ENCODE peak calls at places on chromosomes 13 and 19, in five cellular contexts. X is stomach; T is right atrium auricular region; J is adrenal gland; C is CD4-positive, CD25-positive, alpha-beta regulatory T cell. F is an unnamed sample. For H3K27me3 and H3K4me1, the result is how much of the 10 kb centered on the place peaks cover.

GRCh38 chr13:110491869-110492268 is 69.7 kb downstream of the RAB20 start:
- DNase-seq in X (no peak), C (no peak), T (no peak), J (no peak), F (no peak)

GRCh38 chr13:53066411-53066810 is 37.8 kb downstream of the OLFM4 start:
- DNase-seq in T (no peak), X (no peak), J (no peak), C (no peak), F (no peak)

GRCh38 chr13:74270018-74270417 is 135.8 kb upstream of the KLF12 start:
- DNase-seq in C (no peak), J (no peak), X (no peak), T (no peak), F (no peak)

GRCh38 chr19:55165952-55166529 is 372 bp downstream of the DNAAF3 start:
- DNase-seq in J (peak), C (no peak), T (peak), X (peak), F (peak)

GRCh38 chr13:31209172-31209818 is 9.5 kb downstream of the B3GLCT start:
- DNase-seq in X (peak), T (peak), J (peak), C (no peak), F (peak)

GRCh38 chr19:7527516-7528191 is 5.2 kb downstream of the MCOLN1 start:
- DNase-seq in C (no peak), J (peak), T (no peak), X (no peak), F (no peak)

GRCh38 chr19:41984961-41985360 is 9.1 kb downstream of the ATP1A3 start:
- DNase-seq in J (no peak), X (no peak), T (no peak), C (no peak), F (no peak)

GRCh38 chr13:62210951-62211350 is 795.3 kb upstream of the PCDH20 start:
- DNase-seq in C (no peak), X (no peak), T (no peak), J (no peak), F (no peak)

GRCh38 chr13:21338651-21339278 is 120.3 kb downstream of the ZDHHC20 start:
- DNase-seq in C (no peak), T (no peak), X (no peak), J (no peak), F (no peak)

GRCh38 chr19:48624067-48624594 is 4.8 kb downstream of the SPHK2 start:
- DNase-seq in T (peak), X (peak), J (peak), C (peak), F (peak)

GRCh38 chr19:5642204-5642603 is 19.3 kb downstream of the SAFB start:
- DNase-seq in T (no peak), C (no peak), X (peak), J (peak), F (no peak)

GRCh38 chr13:46530084-46530935 is 22.7 kb upstream of the LRCH1 start:
- DNase-seq in J (no peak), C (no peak), T (no peak), X (no peak), F (peak)

GRCh38 chr19:56637976-56638555 is 4.9 kb upstream of the SMIM17 start:
- DNase-seq in J (peak), X (peak), C (no peak), T (peak), F (peak)

GRCh38 chr19:49019242-49019932 is 2.5 kb upstream of the LHB start:
- DNase-seq in T (no peak), C (peak), J (peak), X (peak), F (peak)

GRCh38 chr13:74866151-74866550 is 615.8 kb downstream of the TBC1D4 start:
- DNase-seq in J (no peak), X (no peak), T (no peak), C (no peak), F (no peak)

GRCh38 chr13:25771641-25772478 is 280.0 kb downstream of the SHISA2 start:
- DNase-seq in X (no peak), J (no peak), C (no peak), T (no peak), F (no peak)

GRCh38 chr13:101711307-101712025 is 259.0 kb downstream of the ITGBL1 start:
- DNase-seq in X (no peak), C (no peak), J (no peak), T (no peak), F (no peak)

GRCh38 chr13:62626771-62627170 is 1211.1 kb upstream of the PCDH20 start:
- DNase-seq in C (no peak), X (no peak), T (no peak), J (no peak), F (no peak)

GRCh38 chr19:5424192-5424973 is 30.8 kb upstream of the ZNRF4 start:
- DNase-seq in C (no peak), J (no peak), T (no peak), X (no peak), F (no peak)

GRCh38 chr19:10501971-10502523 is 1.1 kb downstream of the KEAP1 start:
- DNase-seq in T (peak), J (peak), C (no peak), X (peak), F (peak)

GRCh38 chr13:26179344-26179743 is 42.8 kb downstream of the RNF6 start:
- DNase-seq in T (no peak), J (no peak), X (no peak), C (no peak), F (no peak)

GRCh38 chr19:2041686-2042484 is 9.2 kb downstream of the MKNK2 start:
- DNase-seq in T (peak), X (peak), J (peak), C (peak), F (peak)

GRCh38 chr19:9727644-9728043 is 40.9 kb downstream of the ZNF846 start:
- DNase-seq in T (no peak), J (no peak), C (no peak), X (no peak), F (no peak)

GRCh38 chr19:10820173-10820572 is 15.8 kb downstream of the TMED1 start:
- DNase-seq in X (no peak), C (no peak), T (no peak), J (no peak), F (no peak)

GRCh38 chr19:49441210-49441959 is at the start of gene SLC17A7:
- DNase-seq in T (peak), X (no peak), J (no peak), C (no peak), F (no peak)

DNA sequence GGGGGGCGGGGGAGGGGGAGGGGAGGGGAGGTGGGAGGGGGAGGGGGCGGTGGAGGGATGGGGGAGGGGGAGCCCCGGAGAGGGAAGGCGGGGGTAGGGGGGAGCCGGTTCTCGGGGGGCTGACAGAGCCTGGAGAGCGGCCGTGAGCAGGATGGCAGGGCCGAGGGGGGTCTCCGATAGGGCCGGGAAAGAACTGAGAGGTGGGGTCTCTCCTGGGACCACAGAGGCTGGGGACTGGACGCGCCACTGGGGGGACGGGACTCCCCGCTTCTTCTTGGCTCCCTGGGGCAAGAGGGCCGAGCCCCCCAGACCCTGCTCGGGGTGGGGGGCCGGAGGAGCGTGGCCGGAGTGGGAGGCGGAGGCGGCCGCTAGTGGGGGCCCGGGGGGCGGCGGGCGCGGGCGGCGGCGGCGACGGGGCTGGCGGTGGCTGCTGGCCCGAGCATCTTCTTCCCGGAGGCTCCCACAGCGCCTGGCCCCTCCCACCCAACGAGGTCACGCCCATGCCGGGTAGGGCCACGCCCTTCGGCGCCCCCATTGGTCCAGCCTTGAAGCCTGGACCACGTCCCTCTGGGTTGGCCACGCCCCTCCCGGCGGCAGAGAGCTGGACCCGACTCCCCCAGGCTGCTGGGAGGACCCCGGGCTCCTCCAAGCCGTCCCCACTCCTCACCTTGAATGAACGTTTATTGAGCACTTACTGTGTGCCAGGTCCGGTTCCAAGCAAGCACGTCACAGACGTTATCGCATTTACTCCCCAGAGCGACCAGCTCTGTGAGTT is at the start of gene NOVA2:
- DNase-seq in X (peak), C (no peak), T (peak), J (peak), F (peak)
- H3K27me3 ChIP-seq in X (half or more), C (under half), T (under half), J (under half), F (half or more)

GRCh38 chr19:18842166-18842565 is 10.4 kb downstream of the UPF1 start:
- DNase-seq in C (no peak), T (no peak), X (no peak), J (no peak), F (peak)

GRCh38 chr19:18841400-18841799 is 9.6 kb downstream of the UPF1 start:
- DNase-seq in J (no peak), T (no peak), C (no peak), X (no peak), F (no peak)

GRCh38 chr19:18840288-18841260 is 8.8 kb downstream of the UPF1 start:
- DNase-seq in C (no peak), X (no peak), T (no peak), J (no peak), F (no peak)

GRCh38 chr19:18843960-18844359 is 12.2 kb downstream of the UPF1 start:
- DNase-seq in X (no peak), C (no peak), J (no peak), T (no peak), F (no peak)

DNA sequence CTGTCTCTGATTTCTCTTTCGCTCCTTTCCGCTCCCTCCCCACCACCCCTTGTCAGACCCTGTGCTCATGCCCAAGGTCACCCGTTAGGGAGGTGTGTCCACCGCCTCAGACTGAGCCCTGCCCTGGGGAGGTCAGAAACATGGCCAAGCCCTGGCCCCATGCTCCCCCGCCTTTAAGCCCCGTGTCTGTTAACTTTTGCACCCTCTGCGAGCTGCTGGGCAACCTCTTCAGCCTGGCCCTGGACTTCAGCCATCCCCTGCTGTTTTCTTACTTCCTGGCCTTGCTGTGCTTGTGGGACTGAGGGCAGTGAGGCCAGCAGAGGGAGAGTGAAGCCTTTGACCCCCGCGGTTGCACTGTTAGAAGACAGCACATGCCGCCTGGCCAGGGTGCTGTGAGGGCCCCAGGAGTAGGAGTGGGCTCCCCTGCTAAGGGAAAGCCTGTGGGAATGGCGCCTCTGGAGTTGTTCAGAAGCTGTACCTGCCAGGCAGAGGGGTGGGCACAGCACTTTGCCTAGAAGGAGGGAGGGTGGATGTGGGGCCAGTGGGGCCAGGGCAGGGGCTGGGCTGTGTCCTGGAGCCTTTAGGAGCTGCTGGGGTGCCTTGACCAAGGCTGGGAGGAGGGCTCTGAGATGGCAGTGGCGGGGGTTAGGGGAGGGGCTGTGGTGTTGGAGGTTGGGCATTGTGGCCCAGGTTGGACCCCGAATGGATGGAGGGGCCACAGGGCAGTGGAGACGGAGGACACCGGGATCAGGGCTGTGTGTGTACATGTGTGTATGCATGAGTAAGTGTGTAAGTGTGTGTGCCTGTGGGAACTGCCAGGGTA is 7.9 kb downstream of the UPF1 start:
- DNase-seq in X (peak), J (peak), C (no peak), T (no peak), F (no peak)
- H3K4me1 ChIP-seq in X (half or more), J (under half), C (half or more), T (half or more), F (under half)

DNA sequence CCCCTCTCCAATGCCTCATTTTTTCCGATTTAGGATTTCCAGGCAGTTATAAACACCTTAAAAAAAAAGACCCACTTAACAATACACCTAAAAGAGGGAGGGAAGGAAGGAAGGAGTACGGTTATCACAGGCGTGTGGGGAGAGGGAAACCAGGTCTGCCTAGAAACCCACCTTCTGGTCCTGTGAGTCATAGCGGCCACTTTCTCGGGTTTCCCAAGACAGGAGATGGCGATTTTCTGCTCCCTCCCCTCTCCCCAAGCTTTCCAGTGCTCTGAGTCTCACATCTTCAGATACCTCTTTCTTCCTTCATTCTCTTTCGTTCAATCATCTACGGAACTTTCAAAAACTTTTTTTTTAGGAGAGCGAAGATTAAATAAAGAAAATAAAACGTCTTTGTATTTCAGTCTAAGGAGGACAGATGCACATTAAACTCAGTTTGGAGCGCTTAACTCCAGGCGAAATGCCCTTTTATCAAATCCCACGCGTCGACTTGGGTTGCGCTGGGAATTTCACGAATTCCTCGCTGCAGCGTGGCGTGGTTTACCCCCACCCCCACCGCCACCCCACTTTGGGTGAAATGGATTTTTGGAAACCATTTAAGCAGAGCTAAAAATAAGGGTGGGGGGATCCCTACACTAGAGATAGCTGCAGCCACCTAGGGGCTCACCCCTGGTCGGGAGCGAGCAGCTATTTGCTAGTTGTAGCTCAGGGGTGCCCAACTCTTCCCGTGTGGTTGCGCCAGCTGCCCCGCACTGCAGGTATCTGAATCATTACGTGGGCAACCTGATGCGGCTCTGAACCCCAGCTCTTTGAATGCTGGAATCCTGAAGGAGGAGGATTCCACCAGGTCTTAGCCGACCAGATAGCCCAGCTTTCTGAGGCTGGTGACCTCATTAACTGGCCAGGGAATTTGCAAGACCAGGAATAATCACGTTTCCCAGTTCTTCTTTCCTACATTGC is 6.4 kb upstream of the TSHZ3 start:
- DNase-seq in C (no peak), T (no peak), J (no peak), X (no peak), F (no peak)
- H3K27me3 ChIP-seq in C (under half), T (under half), J (under half), X (half or more), F (half or more)

DNA sequence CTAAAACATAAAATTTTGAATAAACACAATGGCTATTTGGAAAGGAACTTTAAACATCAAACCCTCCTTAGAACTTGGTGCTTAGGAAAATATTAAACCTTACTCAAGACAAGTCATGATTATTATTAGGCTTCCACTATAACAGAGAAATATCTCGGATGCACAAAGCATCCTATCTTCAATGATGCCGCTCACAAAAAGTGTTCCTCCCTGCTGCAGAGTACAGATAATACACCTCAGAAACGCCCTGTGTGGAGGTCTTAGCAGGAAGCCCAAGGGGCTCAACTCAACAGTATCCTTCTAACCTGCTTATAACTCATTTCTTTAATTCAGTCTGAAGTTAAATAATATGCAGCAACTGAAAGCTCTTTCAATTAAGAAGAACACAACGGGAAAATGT is 12.2 kb downstream of the ELF1 start:
- DNase-seq in J (no peak), T (no peak), C (no peak), X (no peak), F (no peak)
- H3K4me1 ChIP-seq in J (under half), T (under half), C (half or more), X (half or more), F (under half)

GRCh38 chr19:38554676-38555141 is 63.0 kb downstream of the MAP4K1 start:
- DNase-seq in T (no peak), J (no peak), X (no peak), C (no peak), F (no peak)
- H3K27me3 ChIP-seq in T (under half), J (under half), X (under half), C (under half), F (under half)

DNA sequence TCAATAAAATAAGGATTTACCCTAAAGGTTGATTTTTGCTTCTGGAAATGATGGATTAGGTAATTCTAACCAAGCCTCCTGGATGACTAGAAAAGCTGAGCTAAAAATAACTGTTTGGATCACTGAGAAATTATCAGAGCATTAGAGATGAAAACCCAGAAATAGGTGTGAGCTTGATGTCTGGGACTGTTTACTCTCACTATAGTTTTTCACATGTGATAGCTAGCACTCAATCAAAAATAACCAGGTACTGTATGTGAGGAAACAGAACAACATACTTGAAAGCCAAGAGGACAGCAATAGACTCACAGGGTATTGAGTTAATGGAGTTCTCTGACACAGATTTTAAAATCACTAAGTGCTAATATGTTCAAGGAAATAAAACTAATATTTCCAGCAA is 9.5 kb downstream of the ZAR1L start:
- DNase-seq in C (no peak), J (no peak), X (no peak), T (no peak), F (no peak)
- H3K4me1 ChIP-seq in C (under half), J (under half), X (under half), T (under half), F (under half)

GRCh38 chr19:31352782-31353651 is 3.8 kb upstream of the TSHZ3 start:
- DNase-seq in X (no peak), J (no peak), T (no peak), C (peak), F (no peak)
- H3K27me3 ChIP-seq in X (half or more), J (under half), T (under half), C (under half), F (half or more)

GRCh38 chr13:24269803-24270202 is 39.6 kb upstream of the C1QTNF9 start:
- DNase-seq in X (no peak), C (no peak), J (no peak), T (peak), F (no peak)
- H3K4me1 ChIP-seq in X (half or more), C (half or more), J (half or more), T (half or more), F (under half)

F was measured in cardiac muscle cell.